ENCODE peak calls at places on chromosomes 12 and 14, in eight cellular contexts. One of them, this sample, is unnamed.
A peak's percentile ranks its signal among the peaks of the same experiment; 100 is the strongest.

GRCh38 chr14:74510211-74510931 is 16.8 kb downstream of the ISCA2 start:
- DNase-seq in HuH-7: no peak
- DNase-seq in G401: no peak
- DNase-seq in occipital lobe: no peak
- DNase-seq in left lobe of liver: no peak
- DNase-seq in stimulated activated CD8-positive, alpha-beta memory T cell treated with anti-CD3 and anti-CD28 coated beads, Interleukin-12 subunit alpha, Interleukin-12 subunit beta, amount 100 ng/mL, for 1 hour: no peak
- DNase-seq in memory B cell: no peak
- DNase-seq in tibial nerve: no peak
- DNase-seq in this sample: no peak

GRCh38 chr14:31559939-31560338 is 1.3 kb upstream of the NUBPL start:
- DNase-seq in HuH-7: no peak
- DNase-seq in G401: no peak
- DNase-seq in occipital lobe: no peak
- DNase-seq in left lobe of liver: no peak
- DNase-seq in stimulated activated CD8-positive, alpha-beta memory T cell treated with anti-CD3 and anti-CD28 coated beads, Interleukin-12 subunit alpha, Interleukin-12 subunit beta, amount 100 ng/mL, for 1 hour: no peak
- DNase-seq in memory B cell: no peak
- DNase-seq in tibial nerve: no peak
- DNase-seq in this sample: no peak

GRCh38 chr12:19093218-19093617 is 36.3 kb upstream of the PLEKHA5 start:
- DNase-seq in HuH-7: no peak
- DNase-seq in G401: no peak
- DNase-seq in occipital lobe: no peak
- DNase-seq in left lobe of liver: no peak
- DNase-seq in stimulated activated CD8-positive, alpha-beta memory T cell treated with anti-CD3 and anti-CD28 coated beads, Interleukin-12 subunit alpha, Interleukin-12 subunit beta, amount 100 ng/mL, for 1 hour: no peak
- DNase-seq in memory B cell: no peak
- DNase-seq in tibial nerve: no peak
- DNase-seq in this sample: no peak

GRCh38 chr12:6946033-6946919 is 2.5 kb downstream of the C12orf57 start:
- DNase-seq in HuH-7: peak; percentile 96
- DNase-seq in G401: peak; percentile 79
- DNase-seq in occipital lobe: no peak
- DNase-seq in left lobe of liver: peak; percentile 97
- DNase-seq in stimulated activated CD8-positive, alpha-beta memory T cell treated with anti-CD3 and anti-CD28 coated beads, Interleukin-12 subunit alpha, Interleukin-12 subunit beta, amount 100 ng/mL, for 1 hour: no peak
- DNase-seq in memory B cell: peak; percentile 66
- DNase-seq in tibial nerve: no peak
- DNase-seq in this sample: peak; percentile 86

GRCh38 chr12:108666326-108666995 is 32.8 kb upstream of the SELPLG start:
- DNase-seq in HuH-7: no peak
- DNase-seq in G401: peak; percentile 23
- DNase-seq in occipital lobe: no peak
- DNase-seq in left lobe of liver: peak; percentile 90
- DNase-seq in stimulated activated CD8-positive, alpha-beta memory T cell treated with anti-CD3 and anti-CD28 coated beads, Interleukin-12 subunit alpha, Interleukin-12 subunit beta, amount 100 ng/mL, for 1 hour: no peak
- DNase-seq in memory B cell: no peak
- DNase-seq in tibial nerve: no peak
- DNase-seq in this sample: no peak

GRCh38 chr14:36514278-36515104 is 5.5 kb downstream of the NKX2-1 start:
- DNase-seq in HuH-7: no peak
- DNase-seq in G401: no peak
- DNase-seq in occipital lobe: no peak
- DNase-seq in left lobe of liver: no peak
- DNase-seq in stimulated activated CD8-positive, alpha-beta memory T cell treated with anti-CD3 and anti-CD28 coated beads, Interleukin-12 subunit alpha, Interleukin-12 subunit beta, amount 100 ng/mL, for 1 hour: no peak
- DNase-seq in memory B cell: no peak
- DNase-seq in tibial nerve: no peak
- DNase-seq in this sample: no peak

GRCh38 chr12:130198663-130199060 is 36.4 kb downstream of the FZD10 start:
- DNase-seq in HuH-7: no peak
- DNase-seq in G401: no peak
- DNase-seq in occipital lobe: no peak
- DNase-seq in left lobe of liver: peak; percentile 23
- DNase-seq in stimulated activated CD8-positive, alpha-beta memory T cell treated with anti-CD3 and anti-CD28 coated beads, Interleukin-12 subunit alpha, Interleukin-12 subunit beta, amount 100 ng/mL, for 1 hour: no peak
- DNase-seq in memory B cell: no peak
- DNase-seq in tibial nerve: no peak
- DNase-seq in this sample: no peak

GRCh38 chr12:123363743-123364531 is 710 bp downstream of the SBNO1 start:
- DNase-seq in HuH-7: peak; percentile 35
- DNase-seq in G401: peak; percentile 25
- DNase-seq in occipital lobe: no peak
- DNase-seq in left lobe of liver: peak; percentile 52
- DNase-seq in stimulated activated CD8-positive, alpha-beta memory T cell treated with anti-CD3 and anti-CD28 coated beads, Interleukin-12 subunit alpha, Interleukin-12 subunit beta, amount 100 ng/mL, for 1 hour: peak; percentile 2
- DNase-seq in memory B cell: peak; percentile 30
- DNase-seq in tibial nerve: no peak
- DNase-seq in this sample: peak; percentile 30

GRCh38 chr12:66279127-66279712 is 23.1 kb upstream of the HELB start:
- DNase-seq in HuH-7: peak; percentile 30
- DNase-seq in G401: no peak
- DNase-seq in occipital lobe: no peak
- DNase-seq in left lobe of liver: no peak
- DNase-seq in stimulated activated CD8-positive, alpha-beta memory T cell treated with anti-CD3 and anti-CD28 coated beads, Interleukin-12 subunit alpha, Interleukin-12 subunit beta, amount 100 ng/mL, for 1 hour: no peak
- DNase-seq in memory B cell: no peak
- DNase-seq in tibial nerve: no peak
- DNase-seq in this sample: peak; percentile 16

GRCh38 chr12:127929172-127929571 is 337.8 kb upstream of the TMEM132C start:
- DNase-seq in HuH-7: no peak
- DNase-seq in G401: no peak
- DNase-seq in occipital lobe: no peak
- DNase-seq in left lobe of liver: no peak
- DNase-seq in stimulated activated CD8-positive, alpha-beta memory T cell treated with anti-CD3 and anti-CD28 coated beads, Interleukin-12 subunit alpha, Interleukin-12 subunit beta, amount 100 ng/mL, for 1 hour: no peak
- DNase-seq in memory B cell: no peak
- DNase-seq in tibial nerve: no peak
- DNase-seq in this sample: no peak

GRCh38 chr12:21248679-21249078 is 86.0 kb downstream of the SLCO1A2 start:
- DNase-seq in HuH-7: no peak
- DNase-seq in G401: peak; percentile 8
- DNase-seq in occipital lobe: no peak
- DNase-seq in left lobe of liver: no peak
- DNase-seq in stimulated activated CD8-positive, alpha-beta memory T cell treated with anti-CD3 and anti-CD28 coated beads, Interleukin-12 subunit alpha, Interleukin-12 subunit beta, amount 100 ng/mL, for 1 hour: no peak
- DNase-seq in memory B cell: no peak
- DNase-seq in tibial nerve: no peak
- DNase-seq in this sample: peak; percentile 9

GRCh38 chr14:55980970-55981369 is 137.2 kb upstream of the PELI2 start:
- DNase-seq in HuH-7: no peak
- DNase-seq in G401: no peak
- DNase-seq in occipital lobe: no peak
- DNase-seq in left lobe of liver: no peak
- DNase-seq in stimulated activated CD8-positive, alpha-beta memory T cell treated with anti-CD3 and anti-CD28 coated beads, Interleukin-12 subunit alpha, Interleukin-12 subunit beta, amount 100 ng/mL, for 1 hour: no peak
- DNase-seq in memory B cell: no peak
- DNase-seq in tibial nerve: no peak
- DNase-seq in this sample: no peak

GRCh38 chr14:29085546-29085945 is 319.0 kb downstream of the FOXG1 start:
- DNase-seq in HuH-7: no peak
- DNase-seq in G401: no peak
- DNase-seq in occipital lobe: no peak
- DNase-seq in left lobe of liver: no peak
- DNase-seq in stimulated activated CD8-positive, alpha-beta memory T cell treated with anti-CD3 and anti-CD28 coated beads, Interleukin-12 subunit alpha, Interleukin-12 subunit beta, amount 100 ng/mL, for 1 hour: no peak
- DNase-seq in memory B cell: no peak
- DNase-seq in tibial nerve: no peak
- DNase-seq in this sample: no peak

GRCh38 chr12:108321688-108322087 is 17.4 kb downstream of the CMKLR1 start:
- DNase-seq in HuH-7: no peak
- DNase-seq in G401: no peak
- DNase-seq in occipital lobe: no peak
- DNase-seq in left lobe of liver: no peak
- DNase-seq in stimulated activated CD8-positive, alpha-beta memory T cell treated with anti-CD3 and anti-CD28 coated beads, Interleukin-12 subunit alpha, Interleukin-12 subunit beta, amount 100 ng/mL, for 1 hour: no peak
- DNase-seq in memory B cell: no peak
- DNase-seq in tibial nerve: no peak
- DNase-seq in this sample: no peak

GRCh38 chr12:125882141-125882540 is 816.9 kb downstream of the AACS start:
- DNase-seq in HuH-7: no peak
- DNase-seq in G401: peak; percentile 25
- DNase-seq in occipital lobe: peak; percentile 15
- DNase-seq in left lobe of liver: no peak
- DNase-seq in stimulated activated CD8-positive, alpha-beta memory T cell treated with anti-CD3 and anti-CD28 coated beads, Interleukin-12 subunit alpha, Interleukin-12 subunit beta, amount 100 ng/mL, for 1 hour: no peak
- DNase-seq in memory B cell: no peak
- DNase-seq in tibial nerve: no peak
- DNase-seq in this sample: peak; percentile 17

GRCh38 chr12:52178984-52179383 is 12.8 kb downstream of the KRT80 start:
- DNase-seq in HuH-7: no peak
- DNase-seq in G401: no peak
- DNase-seq in occipital lobe: no peak
- DNase-seq in left lobe of liver: no peak
- DNase-seq in stimulated activated CD8-positive, alpha-beta memory T cell treated with anti-CD3 and anti-CD28 coated beads, Interleukin-12 subunit alpha, Interleukin-12 subunit beta, amount 100 ng/mL, for 1 hour: no peak
- DNase-seq in memory B cell: no peak
- DNase-seq in tibial nerve: no peak
- DNase-seq in this sample: no peak

GRCh38 chr14:101064121-101064661 is 160.7 kb upstream of the RTL1 start:
- DNase-seq in HuH-7: no peak
- DNase-seq in G401: no peak
- DNase-seq in occipital lobe: no peak
- DNase-seq in left lobe of liver: no peak
- DNase-seq in stimulated activated CD8-positive, alpha-beta memory T cell treated with anti-CD3 and anti-CD28 coated beads, Interleukin-12 subunit alpha, Interleukin-12 subunit beta, amount 100 ng/mL, for 1 hour: no peak
- DNase-seq in memory B cell: no peak
- DNase-seq in tibial nerve: no peak
- DNase-seq in this sample: no peak

GRCh38 chr14:68792830-68793733 is at the start of gene ZFP36L1:
- DNase-seq in HuH-7: peak; percentile 89
- DNase-seq in G401: peak; percentile 73
- DNase-seq in occipital lobe: peak; percentile 50
- DNase-seq in left lobe of liver: peak; percentile 96
- DNase-seq in stimulated activated CD8-positive, alpha-beta memory T cell treated with anti-CD3 and anti-CD28 coated beads, Interleukin-12 subunit alpha, Interleukin-12 subunit beta, amount 100 ng/mL, for 1 hour: peak; percentile 91
- DNase-seq in memory B cell: peak; percentile 91
- DNase-seq in tibial nerve: peak; percentile 90
- DNase-seq in this sample: peak; percentile 89